ENCODE peak calls at places on chromosomes 12 and 14, in four cellular contexts. One of them, this sample, is unnamed. For H3K4me1, the result is how much of the 10 kb centered on the place peaks cover.

GRCh38 chr12:27969901-27970390 is 2.6 kb downstream of the PTHLH start:
- DNase-seq in prostate gland: peak
- DNase-seq in PC-3: peak
- DNase-seq in K562: peak
- DNase-seq in this sample: no peak

GRCh38 chr14:73289729-73290128 is 52.4 kb downstream of the PAPLN start:
- DNase-seq in prostate gland: no peak
- DNase-seq in PC-3: no peak
- DNase-seq in K562: no peak
- DNase-seq in this sample: no peak

GRCh38 chr12:64584173-64584555 is 26.1 kb upstream of the RASSF3 start:
- DNase-seq in prostate gland: no peak
- DNase-seq in PC-3: no peak
- DNase-seq in K562: no peak
- DNase-seq in this sample: no peak

GRCh38 chr12:40988335-40988734 is 199.8 kb upstream of the PDZRN4 start:
- DNase-seq in prostate gland: no peak
- DNase-seq in PC-3: no peak
- DNase-seq in K562: no peak
- DNase-seq in this sample: no peak

GRCh38 chr14:97878727-97879126 is 1081.5 kb downstream of the VRK1 start:
- DNase-seq in prostate gland: peak
- DNase-seq in PC-3: peak
- DNase-seq in K562: no peak
- DNase-seq in this sample: no peak

GRCh38 chr12:10623131-10623530 is 9.7 kb upstream of the MAGOHB start:
- DNase-seq in prostate gland: no peak
- DNase-seq in PC-3: peak
- DNase-seq in K562: no peak
- DNase-seq in this sample: no peak

GRCh38 chr14:100442473-100443260 is 119.5 kb downstream of the SLC25A47 start:
- DNase-seq in prostate gland: no peak
- DNase-seq in PC-3: no peak
- DNase-seq in K562: no peak
- DNase-seq in this sample: no peak

GRCh38 chr12:115455268-115455681 is 771.3 kb upstream of the TBX3 start:
- DNase-seq in prostate gland: no peak
- DNase-seq in PC-3: no peak
- DNase-seq in K562: no peak
- DNase-seq in this sample: no peak

GRCh38 chr12:59166457-59166856 is 246.2 kb upstream of the LRIG3 start:
- DNase-seq in prostate gland: no peak
- DNase-seq in PC-3: no peak
- DNase-seq in K562: no peak
- DNase-seq in this sample: no peak

GRCh38 chr14:72549848-72550247 is 344.1 kb downstream of the DPF3 start:
- DNase-seq in prostate gland: no peak
- DNase-seq in PC-3: no peak
- DNase-seq in K562: no peak
- DNase-seq in this sample: no peak

GRCh38 chr14:75363570-75364227 is 64.1 kb upstream of the JDP2 start:
- DNase-seq in prostate gland: no peak
- DNase-seq in PC-3: no peak
- DNase-seq in K562: no peak
- DNase-seq in this sample: no peak

GRCh38 chr14:34465069-34465859 is 3.2 kb upstream of the SPTSSA start:
- DNase-seq in prostate gland: no peak
- DNase-seq in PC-3: peak
- DNase-seq in K562: peak
- DNase-seq in this sample: no peak

GRCh38 chr12:96806272-96806671 is 100.8 kb upstream of the NEDD1 start:
- DNase-seq in prostate gland: peak
- DNase-seq in PC-3: no peak
- DNase-seq in K562: no peak
- DNase-seq in this sample: no peak

GRCh38 chr14:36655963-36656768 is 5.5 kb upstream of the PAX9 start:
- DNase-seq in prostate gland: no peak
- DNase-seq in PC-3: peak
- DNase-seq in K562: no peak
- DNase-seq in this sample: no peak

GRCh38 chr14:31968107-31968810 is 108.8 kb upstream of the ARHGAP5 start:
- DNase-seq in prostate gland: no peak
- DNase-seq in PC-3: no peak
- DNase-seq in K562: no peak
- DNase-seq in this sample: no peak

GRCh38 chr14:53161758-53162512 is 8.8 kb upstream of the DDHD1 start:
- DNase-seq in prostate gland: no peak
- DNase-seq in PC-3: no peak
- DNase-seq in K562: no peak
- DNase-seq in this sample: no peak

GRCh38 chr14:90573385-90574105 is 176.7 kb downstream of the CALM1 start:
- DNase-seq in prostate gland: no peak
- DNase-seq in PC-3: no peak
- DNase-seq in K562: peak
- DNase-seq in this sample: no peak

GRCh38 chr12:31238764-31239387 is 87.1 kb downstream of the SINHCAF start:
- DNase-seq in prostate gland: peak
- DNase-seq in PC-3: peak
- DNase-seq in K562: peak
- DNase-seq in this sample: no peak

GRCh38 chr14:21241218-21241819 is 27.9 kb downstream of the HNRNPC start:
- DNase-seq in prostate gland: no peak
- DNase-seq in PC-3: peak
- DNase-seq in K562: no peak
- DNase-seq in this sample: no peak

GRCh38 chr12:85373045-85373444 is 93.0 kb downstream of the ALX1 start:
- DNase-seq in prostate gland: no peak
- DNase-seq in PC-3: no peak
- DNase-seq in K562: no peak
- DNase-seq in this sample: no peak

GRCh38 chr14:41549282-41549681 is 57.4 kb upstream of the LRFN5 start:
- DNase-seq in prostate gland: no peak
- DNase-seq in PC-3: no peak
- DNase-seq in K562: no peak
- DNase-seq in this sample: no peak

GRCh38 chr14:24365600-24366374 is 2.2 kb upstream of the NFATC4 start:
- DNase-seq in prostate gland: peak
- DNase-seq in PC-3: peak
- DNase-seq in K562: no peak
- DNase-seq in this sample: peak

GRCh38 chr14:50353126-50353525 is 41.0 kb downstream of the DMAC2L start:
- DNase-seq in prostate gland: no peak
- DNase-seq in PC-3: no peak
- DNase-seq in K562: no peak
- DNase-seq in this sample: no peak

GRCh38 chr14:68975667-68976066 is 3.4 kb downstream of the ACTN1 start:
- DNase-seq in prostate gland: peak
- DNase-seq in PC-3: no peak
- DNase-seq in K562: no peak
- DNase-seq in this sample: no peak

GRCh38 chr14:68972507-68973272 is 6.4 kb downstream of the ACTN1 start:
- DNase-seq in prostate gland: no peak
- DNase-seq in PC-3: no peak
- DNase-seq in K562: no peak
- DNase-seq in this sample: no peak

GRCh38 chr14:68976160-68977067 is 2.7 kb downstream of the ACTN1 start:
- DNase-seq in prostate gland: no peak
- DNase-seq in PC-3: no peak
- DNase-seq in K562: no peak
- DNase-seq in this sample: no peak

GRCh38 chr14:68973639-68974038 is 5.5 kb downstream of the ACTN1 start:
- DNase-seq in prostate gland: no peak
- DNase-seq in PC-3: no peak
- DNase-seq in K562: no peak
- DNase-seq in this sample: no peak

DNA sequence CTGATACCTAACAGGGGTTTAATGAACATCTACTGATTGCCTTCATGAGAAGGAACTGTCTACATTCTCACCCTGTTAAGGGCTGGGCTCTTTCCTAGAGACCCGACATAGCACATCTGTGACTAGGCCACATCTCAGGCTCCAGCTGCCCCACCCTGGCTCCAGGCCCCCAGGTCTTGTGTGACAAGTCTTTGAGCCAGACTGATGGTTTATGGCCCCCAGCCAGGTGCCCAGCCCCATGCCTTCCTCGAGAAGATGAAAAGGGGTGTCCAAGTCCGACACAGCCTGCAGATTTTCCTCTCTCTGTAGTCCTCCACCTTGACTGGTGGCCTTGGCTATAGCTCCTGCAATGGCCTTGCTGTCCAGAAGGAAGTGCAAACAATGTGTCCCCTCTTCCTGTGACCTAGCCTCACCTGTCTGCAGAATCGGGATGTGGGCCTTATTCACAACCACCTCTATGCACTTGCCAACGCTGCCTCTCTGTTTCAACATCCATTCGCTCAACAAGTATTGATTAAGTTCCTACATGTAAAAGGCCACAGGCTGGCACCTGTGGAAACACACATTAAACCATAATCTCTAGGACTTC is 4.2 kb downstream of the ACTN1 start:
- DNase-seq in prostate gland: no peak
- DNase-seq in PC-3: peak
- DNase-seq in K562: no peak
- DNase-seq in this sample: no peak
- H3K4me3 ChIP-seq in prostate gland: no peak
- H3K4me3 ChIP-seq in PC-3: peak
- H3K4me3 ChIP-seq in K562: no peak
- H3K4me3 ChIP-seq in this sample: no peak

GRCh38 chr14:105392161-105393090 is 5.9 kb upstream of the TEX22 start:
- DNase-seq in prostate gland: no peak
- DNase-seq in PC-3: no peak
- DNase-seq in K562: no peak
- DNase-seq in this sample: no peak
- H3K4me1 ChIP-seq in prostate gland: under half
- H3K4me1 ChIP-seq in PC-3: under half
- H3K4me1 ChIP-seq in K562: half or more
- H3K4me1 ChIP-seq in this sample: under half

GRCh38 chr14:71237556-71237955 is 330.3 kb downstream of the PCNX1 start:
- DNase-seq in prostate gland: peak
- DNase-seq in PC-3: no peak
- DNase-seq in K562: no peak
- DNase-seq in this sample: no peak
- H3K27ac ChIP-seq in prostate gland: peak
- H3K27ac ChIP-seq in PC-3: no peak
- H3K27ac ChIP-seq in K562: no peak
- H3K27ac ChIP-seq in this sample: no peak

DNA sequence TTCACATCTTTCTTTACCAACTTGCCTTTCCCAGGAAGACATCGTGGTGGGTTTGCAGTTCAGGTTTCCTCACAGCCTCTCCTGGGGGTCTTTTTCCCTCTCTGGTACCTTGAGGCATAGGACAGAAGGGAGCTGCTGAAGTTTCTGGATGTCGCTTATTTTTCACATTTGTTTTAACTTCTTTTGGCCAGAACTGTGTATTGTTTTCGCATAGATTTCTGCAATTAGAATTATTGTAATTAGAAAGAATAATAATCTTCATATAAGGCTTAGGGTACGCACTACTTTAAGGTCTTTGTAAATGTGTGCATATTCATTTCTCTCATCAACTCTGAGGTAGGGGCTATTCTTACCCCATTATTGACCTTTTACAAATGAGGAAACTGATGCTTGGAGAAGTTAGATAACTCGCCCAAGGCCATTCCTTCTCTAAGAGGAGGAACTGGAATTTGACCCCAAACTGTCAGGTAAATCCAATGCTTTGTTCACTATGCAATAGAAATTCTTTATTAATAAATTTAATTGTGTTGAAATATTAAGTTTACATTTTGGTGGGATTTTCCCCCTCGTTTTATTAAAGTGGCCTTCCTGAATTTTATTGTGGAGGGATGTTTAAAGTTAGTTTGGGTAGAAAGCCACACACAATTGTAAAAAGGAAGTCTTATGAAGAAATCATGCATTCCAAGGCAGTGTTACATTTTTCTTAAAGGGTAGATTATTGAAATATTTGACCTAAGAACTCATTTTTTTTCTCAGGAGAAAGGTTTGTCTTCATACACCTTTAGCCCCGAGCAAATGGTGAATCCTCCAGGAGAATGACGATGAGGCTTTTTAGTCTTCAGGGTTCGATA is 12.1 kb upstream of the SLC38A2 start:
- DNase-seq in prostate gland: no peak
- DNase-seq in PC-3: peak
- DNase-seq in K562: peak
- DNase-seq in this sample: no peak
- H3K4me3 ChIP-seq in prostate gland: peak
- H3K4me3 ChIP-seq in PC-3: peak
- H3K4me3 ChIP-seq in K562: peak
- H3K4me3 ChIP-seq in this sample: peak

DNA sequence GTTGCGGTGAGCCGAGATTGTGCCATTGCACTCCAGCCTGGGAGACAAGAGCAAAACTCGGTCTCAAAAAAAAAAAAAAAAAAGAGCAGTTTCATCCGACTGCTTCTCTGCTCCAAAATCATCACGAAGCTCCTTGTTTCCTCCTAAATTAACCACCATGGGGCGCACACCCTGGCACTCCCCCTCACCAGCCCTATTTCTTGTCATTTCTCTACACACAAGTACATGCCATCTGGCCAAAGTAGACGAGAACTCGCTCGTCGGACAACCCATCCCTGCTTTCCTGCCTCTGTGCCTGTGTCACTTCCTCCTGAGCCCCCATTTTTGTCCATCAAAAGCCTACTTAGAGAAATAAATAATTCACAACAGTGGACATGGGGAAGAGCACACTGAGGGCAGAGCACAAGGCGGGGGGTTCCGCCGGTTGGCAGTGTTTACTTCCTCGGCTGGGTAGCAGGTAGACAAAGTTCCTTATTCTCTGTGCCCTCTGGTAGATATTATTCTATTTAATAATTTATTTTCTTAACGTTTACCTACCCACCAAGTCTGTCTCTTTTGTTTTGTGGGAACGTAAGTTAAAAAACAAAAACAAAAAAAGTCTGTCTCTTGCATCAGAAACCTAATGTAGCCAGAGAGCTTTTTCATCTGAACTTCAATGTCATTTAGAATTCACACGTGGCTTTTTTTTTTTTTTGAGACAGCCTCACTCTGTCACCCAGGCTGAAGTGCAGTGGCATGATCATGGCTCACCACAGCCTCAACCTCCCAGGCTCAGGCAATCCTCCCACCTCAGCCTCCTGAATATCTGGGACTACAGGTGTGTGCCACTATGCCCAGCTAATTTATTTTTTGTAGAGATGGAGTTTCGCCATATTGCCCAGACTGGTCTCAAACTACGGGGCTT is 6.0 kb downstream of the VPS37B start:
- DNase-seq in prostate gland: no peak
- DNase-seq in PC-3: no peak
- DNase-seq in K562: no peak
- DNase-seq in this sample: no peak
- H3K4me1 ChIP-seq in prostate gland: under half
- H3K4me1 ChIP-seq in PC-3: half or more
- H3K4me1 ChIP-seq in K562: under half
- H3K4me1 ChIP-seq in this sample: under half

GRCh38 chr14:81432171-81432570 is 32.0 kb upstream of the STON2 start:
- DNase-seq in prostate gland: no peak
- DNase-seq in PC-3: no peak
- DNase-seq in K562: peak
- DNase-seq in this sample: no peak
- H3K27ac ChIP-seq in prostate gland: no peak
- H3K27ac ChIP-seq in PC-3: no peak
- H3K27ac ChIP-seq in K562: peak
- H3K27ac ChIP-seq in this sample: no peak